ENCODE peak calls at places on chromosome X, in six cellular contexts. P is GM23338, O is GM12878, K is HCT116, R is endothelial cell of umbilical vein, A is HepG2. I is an unnamed sample.

GRCh38 chrX:118974908-118975671 is 672 bp downstream of the LONRF3 start:
- DNase-seq in O (no peak), R (peak; percentile 36), K (no peak), A (peak; percentile 27), P (peak; percentile 60), I (no peak)

GRCh38 chrX:125765347-125765746 is 400.7 kb downstream of the DCAF12L2 start:
- DNase-seq in O (no peak), A (no peak), R (no peak), K (no peak), P (no peak), I (no peak)

GRCh38 chrX:132271330-132271729 is 52.1 kb upstream of the RAP2C start:
- DNase-seq in P (no peak), A (no peak), O (no peak), K (no peak), R (no peak), I (peak; percentile 6)

GRCh38 chrX:39452404-39452803 is 645.4 kb downstream of the BCOR start:
- DNase-seq in P (no peak), O (no peak), A (no peak), R (no peak), K (no peak), I (peak; percentile 6)

GRCh38 chrX:53133400-53133799 is 39.5 kb downstream of the KANTR start:
- DNase-seq in R (no peak), O (no peak), A (no peak), P (no peak), K (no peak), I (no peak)

GRCh38 chrX:115553171-115553570 is 7.8 kb upstream of the PLS3 start:
- DNase-seq in K (no peak), O (no peak), R (no peak), A (no peak), P (peak; percentile 17), I (no peak)

GRCh38 chrX:39862958-39863357 is 234.8 kb downstream of the BCOR start:
- DNase-seq in K (no peak), O (no peak), P (no peak), R (no peak), A (no peak), I (no peak)

GRCh38 chrX:49291615-49292337 is 11.7 kb upstream of the GAGE10 start:
- DNase-seq in R (peak; percentile 39), A (peak; percentile 12), O (no peak), P (peak; percentile 81), K (peak; percentile 51), I (peak; percentile 2)

GRCh38 chrX:73127700-73128241 is 48.5 kb upstream of the PABPC1L2A start:
- DNase-seq in P (peak; percentile 86), A (no peak), O (no peak), K (no peak), R (no peak), I (no peak)

GRCh38 chrX:19670854-19671620 is 155.7 kb upstream of the MAP3K15 start:
- DNase-seq in R (peak; percentile 48), K (peak; percentile 79), A (peak; percentile 79), O (no peak), P (peak; percentile 29), I (no peak)

GRCh38 chrX:5042563-5042962 is 1186.1 kb downstream of the NLGN4X start:
- DNase-seq in O (no peak), A (no peak), P (no peak), K (no peak), R (no peak), I (no peak)

GRCh38 chrX:5916945-5917344 is 311.7 kb downstream of the NLGN4X start:
- DNase-seq in O (no peak), A (no peak), R (no peak), K (no peak), P (peak; percentile 29), I (no peak)

GRCh38 chrX:53449632-53450031 is 15.5 kb upstream of the HSD17B10 start:
- DNase-seq in K (no peak), R (no peak), O (no peak), P (no peak), A (no peak), I (no peak)

GRCh38 chrX:127943570-127943969 is 108.6 kb downstream of the ACTRT1 start:
- DNase-seq in P (no peak), A (no peak), R (no peak), O (no peak), K (no peak), I (no peak)

GRCh38 chrX:30781711-30782444 is 107.2 kb downstream of the TAB3 start:
- DNase-seq in R (no peak), P (no peak), K (no peak), O (no peak), A (no peak), I (no peak)

GRCh38 chrX:35711281-35711680 is 86.9 kb upstream of the MAGEB16 start:
- DNase-seq in R (no peak), K (no peak), O (no peak), P (no peak), A (no peak), I (no peak)

GRCh38 chrX:108307408-108308085 is 130.7 kb downstream of the COL4A6 start:
- DNase-seq in R (no peak), O (no peak), A (peak; percentile 78), K (no peak), P (no peak), I (no peak)

GRCh38 chrX:23879380-23880090 is 28.2 kb downstream of the APOO start:
- DNase-seq in K (no peak), A (no peak), R (no peak), O (no peak), P (no peak), I (no peak)

GRCh38 chrX:107205770-107206696 is at the start of the genes DNAAF6 and NUP62CL:
- DNase-seq in O (peak; percentile 28), A (peak; percentile 81), K (peak; percentile 80), P (peak; percentile 91), R (peak; percentile 14), I (no peak)
- TF ChIP-seq EZH2 in O (no peak), A (no peak), K (no peak), P (no peak), R (no peak), I (no peak)

GRCh38 chrX:3029084-3029483 is 12.2 kb upstream of the ARSF start:
- DNase-seq in A (no peak), O (no peak), P (no peak), K (no peak), R (no peak), I (no peak)

GRCh38 chrX:3026074-3026588 is 15.1 kb upstream of the ARSF start:
- DNase-seq in K (no peak), R (no peak), P (no peak), A (no peak), O (no peak), I (no peak)
- TF ChIP-seq POLR2AphosphoS5 in K (no peak), R (no peak), P (no peak), A (no peak), O (no peak), I (no peak)

GRCh38 chrX:632391-633042 is 1.9 kb downstream of the SHOX start:
- DNase-seq in O (no peak), K (no peak), A (no peak), R (no peak), P (peak; percentile 66), I (no peak)
- TF ChIP-seq EZH2 in O (no peak), K (no peak), A (no peak), R (no peak), P (peak; percentile 73), I (no peak)

DNA sequence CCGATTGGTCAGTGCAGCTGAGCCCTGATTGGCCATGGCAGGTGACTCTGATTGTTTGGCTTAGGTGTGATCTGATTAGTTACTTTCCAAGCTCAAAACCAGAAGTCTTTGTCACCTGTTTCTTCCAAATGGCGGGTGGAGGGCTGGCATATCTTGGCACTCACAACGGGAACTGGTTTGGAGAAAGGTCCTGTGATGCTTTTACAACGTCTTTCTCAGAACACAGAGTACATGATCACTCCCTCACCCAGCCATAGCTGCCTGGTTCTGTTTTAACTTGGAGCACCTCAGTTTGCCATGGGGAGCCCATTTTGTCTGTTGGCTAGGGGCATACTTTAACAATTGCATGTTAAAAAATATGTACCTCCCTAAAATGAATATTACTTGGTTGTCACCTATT is 13.0 kb upstream of the XK start:
- DNase-seq in A (no peak), R (no peak), K (no peak), O (no peak), P (no peak), I (no peak)
- TF ChIP-seq POLR2AphosphoS5 in A (no peak), R (no peak), K (no peak), O (no peak), P (no peak), I (no peak)

GRCh38 chrX:129980540-129981206 is 1.8 kb upstream of the BCORL1 start:
- DNase-seq in K (no peak), O (no peak), R (peak; percentile 14), A (peak; percentile 25), P (peak; percentile 58), I (no peak)
- TF ChIP-seq EZH2 in K (no peak), O (no peak), R (no peak), A (no peak), P (peak; percentile 7), I (no peak)

GRCh38 chrX:25737540-25737939 is 400.6 kb upstream of the MAGEB18 start:
- DNase-seq in R (no peak), P (no peak), O (no peak), K (no peak), A (no peak), I (no peak)
- TF ChIP-seq POLR2AphosphoS5 in R (no peak), P (no peak), O (no peak), K (no peak), A (no peak), I (no peak)

GRCh38 chrX:100407147-100407783 is 2.8 kb downstream of the PCDH19 start:
- DNase-seq in O (no peak), A (no peak), R (no peak), K (no peak), P (peak; percentile 24), I (no peak)
- TF ChIP-seq EZH2 in O (no peak), A (no peak), R (no peak), K (no peak), P (peak; percentile 79), I (no peak)

DNA sequence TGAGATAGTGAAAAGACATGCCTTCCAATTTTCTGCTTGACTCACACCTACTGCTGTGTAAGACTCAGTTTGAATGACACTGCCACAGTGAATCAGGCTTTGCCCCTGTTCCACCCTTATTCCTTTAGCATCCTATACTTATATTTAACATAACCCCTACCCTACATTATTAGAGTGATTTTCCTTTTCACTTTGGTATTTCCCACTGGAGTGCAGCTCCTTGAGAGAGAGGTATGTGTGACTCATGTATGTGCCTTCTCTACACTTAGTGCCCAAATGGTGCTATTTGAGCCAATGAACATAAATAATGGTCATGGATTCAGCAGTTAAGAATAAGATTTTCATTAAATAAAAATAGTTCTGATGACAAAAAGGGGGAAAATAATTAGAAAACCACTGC is 69.5 kb downstream of the RRAGB start:
- DNase-seq in R (no peak), P (no peak), A (no peak), K (no peak), O (no peak), I (no peak)
- TF ChIP-seq POLR2AphosphoS5 in R (no peak), P (no peak), A (no peak), K (no peak), O (no peak), I (no peak)

I was measured in SK-N-MC.